ENCODE peak calls at places on chromosome 22, in five cellular contexts. One of them, this sample, is unnamed.

GRCh38 chr22:46480396-46480795 is 57.0 kb downstream of the CELSR1 start:
- DNase-seq in tibial artery: no peak
- DNase-seq in colonic mucosa: no peak
- DNase-seq in naive thymus-derived CD4-positive, alpha-beta T cell: no peak
- DNase-seq in body of pancreas: no peak
- DNase-seq in this sample: no peak

GRCh38 chr22:19632671-19633148 is 81.6 kb upstream of the SEPTIN5 start:
- DNase-seq in tibial artery: peak
- DNase-seq in colonic mucosa: no peak
- DNase-seq in naive thymus-derived CD4-positive, alpha-beta T cell: no peak
- DNase-seq in body of pancreas: no peak
- DNase-seq in this sample: no peak

GRCh38 chr22:39077513-39077840 is 402 bp downstream of the APOBEC3G start:
- DNase-seq in tibial artery: no peak
- DNase-seq in colonic mucosa: no peak
- DNase-seq in naive thymus-derived CD4-positive, alpha-beta T cell: no peak
- DNase-seq in body of pancreas: no peak
- DNase-seq in this sample: no peak

GRCh38 chr22:48438791-48439559 is 1388.7 kb downstream of the BRD1 start:
- DNase-seq in tibial artery: no peak
- DNase-seq in colonic mucosa: no peak
- DNase-seq in naive thymus-derived CD4-positive, alpha-beta T cell: no peak
- DNase-seq in body of pancreas: no peak
- DNase-seq in this sample: no peak

GRCh38 chr22:37492428-37493344 is 6.5 kb upstream of the MFNG start:
- DNase-seq in tibial artery: no peak
- DNase-seq in colonic mucosa: peak
- DNase-seq in naive thymus-derived CD4-positive, alpha-beta T cell: peak
- DNase-seq in body of pancreas: no peak
- DNase-seq in this sample: peak

GRCh38 chr22:35894464-35894878 is 134.2 kb downstream of the RBFOX2 start:
- DNase-seq in tibial artery: peak
- DNase-seq in colonic mucosa: no peak
- DNase-seq in naive thymus-derived CD4-positive, alpha-beta T cell: no peak
- DNase-seq in body of pancreas: no peak
- DNase-seq in this sample: peak

GRCh38 chr22:37609240-37610152 is 862 bp downstream of the GGA1 start:
- DNase-seq in tibial artery: peak
- DNase-seq in colonic mucosa: no peak
- DNase-seq in naive thymus-derived CD4-positive, alpha-beta T cell: peak
- DNase-seq in body of pancreas: no peak
- DNase-seq in this sample: no peak

GRCh38 chr22:21587803-21588611 is 20.5 kb downstream of the UBE2L3 start:
- DNase-seq in tibial artery: no peak
- DNase-seq in colonic mucosa: no peak
- DNase-seq in naive thymus-derived CD4-positive, alpha-beta T cell: no peak
- DNase-seq in body of pancreas: no peak
- DNase-seq in this sample: no peak

GRCh38 chr22:20979243-20979809 is 2.8 kb upstream of the LZTR1 start:
- DNase-seq in tibial artery: no peak
- DNase-seq in colonic mucosa: peak
- DNase-seq in naive thymus-derived CD4-positive, alpha-beta T cell: peak
- DNase-seq in body of pancreas: peak
- DNase-seq in this sample: peak

GRCh38 chr22:44192098-44192810 is 11.5 kb downstream of the PARVG start:
- DNase-seq in tibial artery: peak
- DNase-seq in colonic mucosa: no peak
- DNase-seq in naive thymus-derived CD4-positive, alpha-beta T cell: peak
- DNase-seq in body of pancreas: no peak
- DNase-seq in this sample: peak

GRCh38 chr22:40610329-40610850 is 26.1 kb downstream of the MRTFA start:
- DNase-seq in tibial artery: no peak
- DNase-seq in colonic mucosa: no peak
- DNase-seq in naive thymus-derived CD4-positive, alpha-beta T cell: no peak
- DNase-seq in body of pancreas: no peak
- DNase-seq in this sample: no peak

GRCh38 chr22:41598081-41598480 is 8.4 kb upstream of the PMM1 start:
- DNase-seq in tibial artery: no peak
- DNase-seq in colonic mucosa: no peak
- DNase-seq in naive thymus-derived CD4-positive, alpha-beta T cell: no peak
- DNase-seq in body of pancreas: no peak
- DNase-seq in this sample: no peak

GRCh38 chr22:49312601-49313000 is 515.1 kb downstream of the BRD1 start:
- DNase-seq in tibial artery: no peak
- DNase-seq in colonic mucosa: peak
- DNase-seq in naive thymus-derived CD4-positive, alpha-beta T cell: no peak
- DNase-seq in body of pancreas: no peak
- DNase-seq in this sample: no peak

GRCh38 chr22:41898645-41899044 is 16.2 kb downstream of the SHISA8 start:
- DNase-seq in tibial artery: no peak
- DNase-seq in colonic mucosa: no peak
- DNase-seq in naive thymus-derived CD4-positive, alpha-beta T cell: no peak
- DNase-seq in body of pancreas: no peak
- DNase-seq in this sample: no peak

GRCh38 chr22:40216041-40216756 is 38.5 kb downstream of the TNRC6B start:
- DNase-seq in tibial artery: no peak
- DNase-seq in colonic mucosa: no peak
- DNase-seq in naive thymus-derived CD4-positive, alpha-beta T cell: peak
- DNase-seq in body of pancreas: no peak
- DNase-seq in this sample: peak

GRCh38 chr22:27885977-27886842 is 32.8 kb downstream of the PITPNB start:
- DNase-seq in tibial artery: no peak
- DNase-seq in colonic mucosa: peak
- DNase-seq in naive thymus-derived CD4-positive, alpha-beta T cell: peak
- DNase-seq in body of pancreas: peak
- DNase-seq in this sample: peak

GRCh38 chr22:41355895-41356294 is 25.8 kb upstream of the TEF start:
- DNase-seq in tibial artery: no peak
- DNase-seq in colonic mucosa: no peak
- DNase-seq in naive thymus-derived CD4-positive, alpha-beta T cell: no peak
- DNase-seq in body of pancreas: no peak
- DNase-seq in this sample: no peak

GRCh38 chr22:40764743-40765441 is 54.3 kb downstream of the SLC25A17 start:
- DNase-seq in tibial artery: no peak
- DNase-seq in colonic mucosa: no peak
- DNase-seq in naive thymus-derived CD4-positive, alpha-beta T cell: no peak
- DNase-seq in body of pancreas: no peak
- DNase-seq in this sample: peak

GRCh38 chr22:32127904-32128303 is 31.2 kb downstream of the C22orf42 start:
- DNase-seq in tibial artery: no peak
- DNase-seq in colonic mucosa: no peak
- DNase-seq in naive thymus-derived CD4-positive, alpha-beta T cell: no peak
- DNase-seq in body of pancreas: no peak
- DNase-seq in this sample: no peak

GRCh38 chr22:27941143-27941542 is 22.1 kb upstream of the PITPNB start:
- DNase-seq in tibial artery: no peak
- DNase-seq in colonic mucosa: no peak
- DNase-seq in naive thymus-derived CD4-positive, alpha-beta T cell: no peak
- DNase-seq in body of pancreas: no peak
- DNase-seq in this sample: no peak

GRCh38 chr22:37501176-37501609 is 15.0 kb upstream of the MFNG start:
- DNase-seq in tibial artery: no peak
- DNase-seq in colonic mucosa: peak
- DNase-seq in naive thymus-derived CD4-positive, alpha-beta T cell: no peak
- DNase-seq in body of pancreas: peak
- DNase-seq in this sample: no peak

GRCh38 chr22:42277988-42278776 is 7.7 kb upstream of the TCF20 start:
- DNase-seq in tibial artery: no peak
- DNase-seq in colonic mucosa: no peak
- DNase-seq in naive thymus-derived CD4-positive, alpha-beta T cell: no peak
- DNase-seq in body of pancreas: no peak
- DNase-seq in this sample: no peak

GRCh38 chr22:39309881-39310714 is 9.3 kb downstream of the RPL3 start:
- DNase-seq in tibial artery: no peak
- DNase-seq in colonic mucosa: no peak
- DNase-seq in naive thymus-derived CD4-positive, alpha-beta T cell: no peak
- DNase-seq in body of pancreas: no peak
- DNase-seq in this sample: no peak

GRCh38 chr22:35352214-35353111 is 28.4 kb upstream of the HMOX1 start:
- DNase-seq in tibial artery: peak
- DNase-seq in colonic mucosa: peak
- DNase-seq in naive thymus-derived CD4-positive, alpha-beta T cell: no peak
- DNase-seq in body of pancreas: peak
- DNase-seq in this sample: no peak

GRCh38 chr22:39457047-39457545 is 284 bp downstream of the MGAT3 start:
- DNase-seq in tibial artery: no peak
- DNase-seq in colonic mucosa: no peak
- DNase-seq in naive thymus-derived CD4-positive, alpha-beta T cell: no peak
- DNase-seq in body of pancreas: no peak
- DNase-seq in this sample: no peak

GRCh38 chr22:25563757-25564319 is 637 bp upstream of the GRK3 start:
- DNase-seq in tibial artery: no peak
- DNase-seq in colonic mucosa: peak
- DNase-seq in naive thymus-derived CD4-positive, alpha-beta T cell: no peak
- DNase-seq in body of pancreas: peak
- DNase-seq in this sample: no peak

GRCh38 chr22:22110548-22111266 is 128.1 kb upstream of the TOP3B start:
- DNase-seq in tibial artery: no peak
- DNase-seq in colonic mucosa: no peak
- DNase-seq in naive thymus-derived CD4-positive, alpha-beta T cell: no peak
- DNase-seq in body of pancreas: peak
- DNase-seq in this sample: peak

DNA sequence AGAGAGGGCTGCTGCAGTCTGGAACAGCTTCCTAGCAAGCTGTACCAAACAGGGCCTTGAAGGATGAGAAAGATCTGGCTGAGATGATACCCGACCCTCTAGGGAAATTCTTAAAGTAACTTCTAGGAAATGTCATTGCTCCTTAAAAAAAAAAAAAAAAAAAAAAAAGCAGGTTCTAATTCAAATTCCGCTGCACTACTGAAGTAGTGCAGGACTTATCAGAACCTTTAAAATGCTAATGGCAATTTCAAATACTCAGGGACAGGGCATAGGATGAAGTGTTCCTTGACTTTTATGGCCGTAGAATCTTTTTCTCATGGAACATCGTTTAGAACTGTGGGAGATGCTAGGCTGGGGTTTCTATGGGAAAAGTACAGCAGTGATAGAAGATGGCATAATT is 13.1 kb downstream of the MIAT start:
- DNase-seq in tibial artery: no peak
- DNase-seq in colonic mucosa: no peak
- DNase-seq in naive thymus-derived CD4-positive, alpha-beta T cell: no peak
- DNase-seq in body of pancreas: no peak
- DNase-seq in this sample: no peak
- H3K27ac ChIP-seq in tibial artery: no peak
- H3K27ac ChIP-seq in colonic mucosa: no peak
- H3K27ac ChIP-seq in naive thymus-derived CD4-positive, alpha-beta T cell: peak
- H3K27ac ChIP-seq in body of pancreas: no peak
- H3K27ac ChIP-seq in this sample: no peak

DNA sequence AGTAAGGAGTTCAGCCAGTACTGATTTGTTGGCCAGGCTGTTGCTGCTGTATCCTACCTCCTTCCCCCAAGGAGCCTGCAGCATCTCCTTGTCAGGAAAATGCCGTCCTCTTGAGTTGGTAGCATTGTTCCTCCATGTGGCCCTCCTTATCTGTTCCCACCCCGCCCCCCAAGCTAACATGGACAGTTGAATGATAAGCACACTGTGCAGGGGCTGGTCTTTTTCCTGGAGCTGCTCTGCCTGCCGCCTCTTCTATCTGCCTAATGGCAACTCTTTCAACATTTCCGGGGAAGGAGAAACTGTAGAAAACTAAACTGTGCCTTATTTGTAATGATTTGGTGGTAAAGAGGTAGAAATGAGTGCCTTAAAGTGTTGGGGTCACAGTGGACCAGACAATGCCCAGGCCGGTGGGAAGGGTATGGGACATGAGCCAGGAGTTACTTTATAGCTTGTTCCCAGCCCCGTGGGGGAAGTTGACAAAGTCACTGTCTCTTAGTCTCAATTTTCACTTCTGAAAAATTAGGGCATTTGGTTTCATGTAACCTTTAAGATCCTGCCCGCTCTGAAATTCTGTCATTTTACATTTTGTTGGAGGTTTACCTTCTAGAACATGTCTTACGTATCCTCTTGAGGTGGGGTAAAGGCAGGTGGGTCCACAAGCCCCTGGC is 4.5 kb downstream of the FAM118A start:
- DNase-seq in tibial artery: no peak
- DNase-seq in colonic mucosa: peak
- DNase-seq in naive thymus-derived CD4-positive, alpha-beta T cell: no peak
- DNase-seq in body of pancreas: no peak
- DNase-seq in this sample: no peak
- H3K4me3 ChIP-seq in tibial artery: no peak
- H3K4me3 ChIP-seq in colonic mucosa: no peak
- H3K4me3 ChIP-seq in naive thymus-derived CD4-positive, alpha-beta T cell: no peak
- H3K4me3 ChIP-seq in body of pancreas: no peak
- H3K4me3 ChIP-seq in this sample: no peak

GRCh38 chr22:29203456-29203855 is 2.2 kb upstream of the EMID1 start:
- DNase-seq in tibial artery: no peak
- DNase-seq in colonic mucosa: no peak
- DNase-seq in naive thymus-derived CD4-positive, alpha-beta T cell: no peak
- DNase-seq in body of pancreas: no peak
- DNase-seq in this sample: no peak

GRCh38 chr22:29200901-29201300 is 4.8 kb upstream of the EMID1 start:
- DNase-seq in tibial artery: no peak
- DNase-seq in colonic mucosa: no peak
- DNase-seq in naive thymus-derived CD4-positive, alpha-beta T cell: no peak
- DNase-seq in body of pancreas: no peak
- DNase-seq in this sample: no peak

GRCh38 chr22:29202231-29203192 is 3.2 kb upstream of the EMID1 start:
- DNase-seq in tibial artery: no peak
- DNase-seq in colonic mucosa: peak
- DNase-seq in naive thymus-derived CD4-positive, alpha-beta T cell: no peak
- DNase-seq in body of pancreas: peak
- DNase-seq in this sample: peak

GRCh38 chr22:29199702-29200400 is 5.8 kb upstream of the EMID1 start:
- DNase-seq in tibial artery: peak
- DNase-seq in colonic mucosa: no peak
- DNase-seq in naive thymus-derived CD4-positive, alpha-beta T cell: no peak
- DNase-seq in body of pancreas: no peak
- DNase-seq in this sample: no peak

GRCh38 chr22:29201722-29202230 is 3.9 kb upstream of the EMID1 start:
- DNase-seq in tibial artery: no peak
- DNase-seq in colonic mucosa: no peak
- DNase-seq in naive thymus-derived CD4-positive, alpha-beta T cell: no peak
- DNase-seq in body of pancreas: no peak
- DNase-seq in this sample: no peak
- H3K27ac ChIP-seq in tibial artery: no peak
- H3K27ac ChIP-seq in colonic mucosa: peak
- H3K27ac ChIP-seq in naive thymus-derived CD4-positive, alpha-beta T cell: no peak
- H3K27ac ChIP-seq in body of pancreas: no peak
- H3K27ac ChIP-seq in this sample: no peak

GRCh38 chr22:24329453-24329852 is 58.8 kb downstream of the SPECC1L start:
- DNase-seq in tibial artery: no peak
- DNase-seq in colonic mucosa: no peak
- DNase-seq in naive thymus-derived CD4-positive, alpha-beta T cell: no peak
- DNase-seq in body of pancreas: no peak
- DNase-seq in this sample: no peak
- H3K4me3 ChIP-seq in tibial artery: no peak
- H3K4me3 ChIP-seq in colonic mucosa: no peak
- H3K4me3 ChIP-seq in naive thymus-derived CD4-positive, alpha-beta T cell: no peak
- H3K4me3 ChIP-seq in body of pancreas: no peak
- H3K4me3 ChIP-seq in this sample: no peak

GRCh38 chr22:30887418-30887817 is 81.2 kb downstream of the MORC2 start:
- DNase-seq in tibial artery: peak
- DNase-seq in colonic mucosa: no peak
- DNase-seq in naive thymus-derived CD4-positive, alpha-beta T cell: no peak
- DNase-seq in body of pancreas: no peak
- DNase-seq in this sample: no peak
- H3K27ac ChIP-seq in tibial artery: no peak
- H3K27ac ChIP-seq in colonic mucosa: no peak
- H3K27ac ChIP-seq in naive thymus-derived CD4-positive, alpha-beta T cell: no peak
- H3K27ac ChIP-seq in body of pancreas: no peak
- H3K27ac ChIP-seq in this sample: no peak

This sample was measured in CD8-positive, alpha-beta memory T cell.